ENCODE peak calls at places on chromosomes 12 and 14, in eight cellular contexts. One of them, this sample, is unnamed.

GRCh38 chr12:64461634-64462414 is 9.9 kb downstream of the TBK1 start:
- DNase-seq in NCI-H1930: no peak
- DNase-seq in stimulated activated CD8-positive, alpha-beta memory T cell treated with anti-CD3 and anti-CD28 coated beads, Interleukin-2, amount 100 ng/mL, for 1 hour: no peak
- DNase-seq in stimulated activated CD4-positive, alpha-beta T cell treated with anti-CD3 and anti-CD28 coated beads, Interleukin-15, amount 100 ng/mL, for 1 hour: no peak
- DNase-seq in KG1: no peak
- DNase-seq in NCI-H2107: no peak
- DNase-seq in caudate nucleus: peak; percentile 34
- DNase-seq in cardiac muscle cell: peak; percentile 90
- DNase-seq in this sample: peak; percentile 97

GRCh38 chr14:95787941-95788340 is 74.0 kb upstream of the TCL1A start:
- DNase-seq in KG1: no peak
- DNase-seq in caudate nucleus: no peak
- DNase-seq in NCI-H2107: no peak
- DNase-seq in stimulated activated CD8-positive, alpha-beta memory T cell treated with anti-CD3 and anti-CD28 coated beads, Interleukin-2, amount 100 ng/mL, for 1 hour: no peak
- DNase-seq in stimulated activated CD4-positive, alpha-beta T cell treated with anti-CD3 and anti-CD28 coated beads, Interleukin-15, amount 100 ng/mL, for 1 hour: no peak
- DNase-seq in cardiac muscle cell: no peak
- DNase-seq in NCI-H1930: no peak
- DNase-seq in this sample: no peak

GRCh38 chr14:74265312-74265965 is 26.2 kb downstream of the VSX2 start:
- DNase-seq in NCI-H1930: no peak
- DNase-seq in NCI-H2107: no peak
- DNase-seq in caudate nucleus: no peak
- DNase-seq in KG1: no peak
- DNase-seq in stimulated activated CD8-positive, alpha-beta memory T cell treated with anti-CD3 and anti-CD28 coated beads, Interleukin-2, amount 100 ng/mL, for 1 hour: no peak
- DNase-seq in cardiac muscle cell: no peak
- DNase-seq in stimulated activated CD4-positive, alpha-beta T cell treated with anti-CD3 and anti-CD28 coated beads, Interleukin-15, amount 100 ng/mL, for 1 hour: no peak
- DNase-seq in this sample: no peak

GRCh38 chr14:95699397-95699796 is 13.2 kb downstream of the TCL1B start:
- DNase-seq in NCI-H1930: no peak
- DNase-seq in cardiac muscle cell: no peak
- DNase-seq in KG1: no peak
- DNase-seq in NCI-H2107: no peak
- DNase-seq in stimulated activated CD8-positive, alpha-beta memory T cell treated with anti-CD3 and anti-CD28 coated beads, Interleukin-2, amount 100 ng/mL, for 1 hour: no peak
- DNase-seq in stimulated activated CD4-positive, alpha-beta T cell treated with anti-CD3 and anti-CD28 coated beads, Interleukin-15, amount 100 ng/mL, for 1 hour: no peak
- DNase-seq in caudate nucleus: no peak
- DNase-seq in this sample: no peak

GRCh38 chr14:91872517-91873470 is 5.5 kb upstream of the TC2N start:
- DNase-seq in stimulated activated CD4-positive, alpha-beta T cell treated with anti-CD3 and anti-CD28 coated beads, Interleukin-15, amount 100 ng/mL, for 1 hour: peak; percentile 28
- DNase-seq in stimulated activated CD8-positive, alpha-beta memory T cell treated with anti-CD3 and anti-CD28 coated beads, Interleukin-2, amount 100 ng/mL, for 1 hour: no peak
- DNase-seq in caudate nucleus: no peak
- DNase-seq in NCI-H2107: no peak
- DNase-seq in cardiac muscle cell: peak; percentile 91
- DNase-seq in NCI-H1930: no peak
- DNase-seq in KG1: no peak
- DNase-seq in this sample: no peak

GRCh38 chr14:90454041-90455000 is 57.5 kb downstream of the CALM1 start:
- DNase-seq in cardiac muscle cell: peak; percentile 86
- DNase-seq in stimulated activated CD8-positive, alpha-beta memory T cell treated with anti-CD3 and anti-CD28 coated beads, Interleukin-2, amount 100 ng/mL, for 1 hour: no peak
- DNase-seq in NCI-H1930: peak; percentile 40
- DNase-seq in NCI-H2107: no peak
- DNase-seq in KG1: no peak
- DNase-seq in stimulated activated CD4-positive, alpha-beta T cell treated with anti-CD3 and anti-CD28 coated beads, Interleukin-15, amount 100 ng/mL, for 1 hour: no peak
- DNase-seq in caudate nucleus: peak; percentile 96
- DNase-seq in this sample: peak; percentile 1

GRCh38 chr14:62097824-62098223 is 335.6 kb downstream of the SNAPC1 start:
- DNase-seq in cardiac muscle cell: no peak
- DNase-seq in NCI-H1930: no peak
- DNase-seq in caudate nucleus: no peak
- DNase-seq in KG1: no peak
- DNase-seq in stimulated activated CD8-positive, alpha-beta memory T cell treated with anti-CD3 and anti-CD28 coated beads, Interleukin-2, amount 100 ng/mL, for 1 hour: no peak
- DNase-seq in NCI-H2107: no peak
- DNase-seq in stimulated activated CD4-positive, alpha-beta T cell treated with anti-CD3 and anti-CD28 coated beads, Interleukin-15, amount 100 ng/mL, for 1 hour: no peak
- DNase-seq in this sample: no peak

GRCh38 chr14:32933943-32934890 is 4.5 kb upstream of the NPAS3 start:
- DNase-seq in KG1: no peak
- DNase-seq in NCI-H2107: no peak
- DNase-seq in NCI-H1930: peak; percentile 28
- DNase-seq in stimulated activated CD8-positive, alpha-beta memory T cell treated with anti-CD3 and anti-CD28 coated beads, Interleukin-2, amount 100 ng/mL, for 1 hour: no peak
- DNase-seq in cardiac muscle cell: peak; percentile 38
- DNase-seq in stimulated activated CD4-positive, alpha-beta T cell treated with anti-CD3 and anti-CD28 coated beads, Interleukin-15, amount 100 ng/mL, for 1 hour: no peak
- DNase-seq in caudate nucleus: peak; percentile 74
- DNase-seq in this sample: no peak

GRCh38 chr12:56931474-56931978 is 2.7 kb downstream of the SDR9C7 start:
- DNase-seq in cardiac muscle cell: peak; percentile 92
- DNase-seq in caudate nucleus: no peak
- DNase-seq in stimulated activated CD4-positive, alpha-beta T cell treated with anti-CD3 and anti-CD28 coated beads, Interleukin-15, amount 100 ng/mL, for 1 hour: no peak
- DNase-seq in stimulated activated CD8-positive, alpha-beta memory T cell treated with anti-CD3 and anti-CD28 coated beads, Interleukin-2, amount 100 ng/mL, for 1 hour: no peak
- DNase-seq in NCI-H1930: no peak
- DNase-seq in KG1: peak; percentile 18
- DNase-seq in NCI-H2107: no peak
- DNase-seq in this sample: no peak

GRCh38 chr14:96949594-96949993 is 152.4 kb downstream of the VRK1 start:
- DNase-seq in NCI-H2107: no peak
- DNase-seq in stimulated activated CD8-positive, alpha-beta memory T cell treated with anti-CD3 and anti-CD28 coated beads, Interleukin-2, amount 100 ng/mL, for 1 hour: no peak
- DNase-seq in caudate nucleus: no peak
- DNase-seq in NCI-H1930: no peak
- DNase-seq in KG1: no peak
- DNase-seq in cardiac muscle cell: no peak
- DNase-seq in stimulated activated CD4-positive, alpha-beta T cell treated with anti-CD3 and anti-CD28 coated beads, Interleukin-15, amount 100 ng/mL, for 1 hour: no peak
- DNase-seq in this sample: no peak

GRCh38 chr14:55115861-55116245 is 13.2 kb upstream of the LGALS3 start:
- DNase-seq in NCI-H2107: no peak
- DNase-seq in KG1: no peak
- DNase-seq in caudate nucleus: no peak
- DNase-seq in stimulated activated CD4-positive, alpha-beta T cell treated with anti-CD3 and anti-CD28 coated beads, Interleukin-15, amount 100 ng/mL, for 1 hour: no peak
- DNase-seq in NCI-H1930: no peak
- DNase-seq in stimulated activated CD8-positive, alpha-beta memory T cell treated with anti-CD3 and anti-CD28 coated beads, Interleukin-2, amount 100 ng/mL, for 1 hour: no peak
- DNase-seq in cardiac muscle cell: no peak
- DNase-seq in this sample: no peak

GRCh38 chr12:132710422-132711168 is at the start of gene PGAM5:
- DNase-seq in KG1: peak; percentile 65
- DNase-seq in caudate nucleus: peak; percentile 72
- DNase-seq in NCI-H2107: peak; percentile 71
- DNase-seq in NCI-H1930: peak; percentile 81
- DNase-seq in cardiac muscle cell: peak; percentile 86
- DNase-seq in stimulated activated CD8-positive, alpha-beta memory T cell treated with anti-CD3 and anti-CD28 coated beads, Interleukin-2, amount 100 ng/mL, for 1 hour: peak; percentile 86
- DNase-seq in stimulated activated CD4-positive, alpha-beta T cell treated with anti-CD3 and anti-CD28 coated beads, Interleukin-15, amount 100 ng/mL, for 1 hour: peak; percentile 89
- DNase-seq in this sample: peak; percentile 25

GRCh38 chr14:50230601-50231474 is 540 bp downstream of the SOS2 start:
- DNase-seq in cardiac muscle cell: peak; percentile 73
- DNase-seq in NCI-H2107: no peak
- DNase-seq in stimulated activated CD4-positive, alpha-beta T cell treated with anti-CD3 and anti-CD28 coated beads, Interleukin-15, amount 100 ng/mL, for 1 hour: no peak
- DNase-seq in caudate nucleus: peak; percentile 6
- DNase-seq in KG1: peak; percentile 70
- DNase-seq in NCI-H1930: no peak
- DNase-seq in stimulated activated CD8-positive, alpha-beta memory T cell treated with anti-CD3 and anti-CD28 coated beads, Interleukin-2, amount 100 ng/mL, for 1 hour: no peak
- DNase-seq in this sample: no peak

GRCh38 chr14:101071493-101071891 is 168.0 kb upstream of the RTL1 start:
- DNase-seq in NCI-H1930: no peak
- DNase-seq in caudate nucleus: no peak
- DNase-seq in stimulated activated CD8-positive, alpha-beta memory T cell treated with anti-CD3 and anti-CD28 coated beads, Interleukin-2, amount 100 ng/mL, for 1 hour: no peak
- DNase-seq in cardiac muscle cell: no peak
- DNase-seq in NCI-H2107: no peak
- DNase-seq in KG1: no peak
- DNase-seq in stimulated activated CD4-positive, alpha-beta T cell treated with anti-CD3 and anti-CD28 coated beads, Interleukin-15, amount 100 ng/mL, for 1 hour: no peak
- DNase-seq in this sample: no peak

GRCh38 chr12:58502857-58503256 is 417.4 kb downstream of the LRIG3 start:
- DNase-seq in NCI-H2107: no peak
- DNase-seq in stimulated activated CD4-positive, alpha-beta T cell treated with anti-CD3 and anti-CD28 coated beads, Interleukin-15, amount 100 ng/mL, for 1 hour: no peak
- DNase-seq in NCI-H1930: no peak
- DNase-seq in caudate nucleus: no peak
- DNase-seq in KG1: no peak
- DNase-seq in stimulated activated CD8-positive, alpha-beta memory T cell treated with anti-CD3 and anti-CD28 coated beads, Interleukin-2, amount 100 ng/mL, for 1 hour: no peak
- DNase-seq in cardiac muscle cell: no peak
- DNase-seq in this sample: no peak

GRCh38 chr14:34013714-34014055 is 62.8 kb upstream of the EGLN3 start:
- DNase-seq in caudate nucleus: no peak
- DNase-seq in stimulated activated CD4-positive, alpha-beta T cell treated with anti-CD3 and anti-CD28 coated beads, Interleukin-15, amount 100 ng/mL, for 1 hour: no peak
- DNase-seq in NCI-H1930: no peak
- DNase-seq in NCI-H2107: peak; percentile 88
- DNase-seq in KG1: no peak
- DNase-seq in stimulated activated CD8-positive, alpha-beta memory T cell treated with anti-CD3 and anti-CD28 coated beads, Interleukin-2, amount 100 ng/mL, for 1 hour: no peak
- DNase-seq in cardiac muscle cell: no peak
- DNase-seq in this sample: no peak

GRCh38 chr12:112734859-112735258 is 56.7 kb upstream of the RPH3A start:
- DNase-seq in stimulated activated CD8-positive, alpha-beta memory T cell treated with anti-CD3 and anti-CD28 coated beads, Interleukin-2, amount 100 ng/mL, for 1 hour: no peak
- DNase-seq in NCI-H1930: no peak
- DNase-seq in caudate nucleus: no peak
- DNase-seq in NCI-H2107: no peak
- DNase-seq in cardiac muscle cell: no peak
- DNase-seq in stimulated activated CD4-positive, alpha-beta T cell treated with anti-CD3 and anti-CD28 coated beads, Interleukin-15, amount 100 ng/mL, for 1 hour: no peak
- DNase-seq in KG1: no peak
- DNase-seq in this sample: no peak

GRCh38 chr12:108832730-108833354 is 24.5 kb downstream of the SSH1 start:
- DNase-seq in cardiac muscle cell: peak; percentile 94
- DNase-seq in stimulated activated CD8-positive, alpha-beta memory T cell treated with anti-CD3 and anti-CD28 coated beads, Interleukin-2, amount 100 ng/mL, for 1 hour: no peak
- DNase-seq in KG1: no peak
- DNase-seq in stimulated activated CD4-positive, alpha-beta T cell treated with anti-CD3 and anti-CD28 coated beads, Interleukin-15, amount 100 ng/mL, for 1 hour: no peak
- DNase-seq in caudate nucleus: no peak
- DNase-seq in NCI-H1930: no peak
- DNase-seq in NCI-H2107: no peak
- DNase-seq in this sample: no peak

GRCh38 chr12:4118017-4118510 is 155.5 kb upstream of the CCND2 start:
- DNase-seq in KG1: peak; percentile 48
- DNase-seq in NCI-H2107: no peak
- DNase-seq in cardiac muscle cell: peak; percentile 65
- DNase-seq in NCI-H1930: no peak
- DNase-seq in stimulated activated CD4-positive, alpha-beta T cell treated with anti-CD3 and anti-CD28 coated beads, Interleukin-15, amount 100 ng/mL, for 1 hour: no peak
- DNase-seq in stimulated activated CD8-positive, alpha-beta memory T cell treated with anti-CD3 and anti-CD28 coated beads, Interleukin-2, amount 100 ng/mL, for 1 hour: no peak
- DNase-seq in caudate nucleus: no peak
- DNase-seq in this sample: no peak

GRCh38 chr12:3251691-3252090 is 174.5 kb downstream of the TSPAN9 start:
- DNase-seq in stimulated activated CD8-positive, alpha-beta memory T cell treated with anti-CD3 and anti-CD28 coated beads, Interleukin-2, amount 100 ng/mL, for 1 hour: no peak
- DNase-seq in cardiac muscle cell: no peak
- DNase-seq in KG1: no peak
- DNase-seq in caudate nucleus: no peak
- DNase-seq in NCI-H1930: no peak
- DNase-seq in NCI-H2107: no peak
- DNase-seq in stimulated activated CD4-positive, alpha-beta T cell treated with anti-CD3 and anti-CD28 coated beads, Interleukin-15, amount 100 ng/mL, for 1 hour: no peak
- DNase-seq in this sample: no peak

GRCh38 chr12:82740129-82741000 is 53.7 kb downstream of the TMTC2 start:
- DNase-seq in KG1: no peak
- DNase-seq in NCI-H2107: no peak
- DNase-seq in cardiac muscle cell: peak; percentile 71
- DNase-seq in caudate nucleus: no peak
- DNase-seq in NCI-H1930: no peak
- DNase-seq in stimulated activated CD4-positive, alpha-beta T cell treated with anti-CD3 and anti-CD28 coated beads, Interleukin-15, amount 100 ng/mL, for 1 hour: no peak
- DNase-seq in stimulated activated CD8-positive, alpha-beta memory T cell treated with anti-CD3 and anti-CD28 coated beads, Interleukin-2, amount 100 ng/mL, for 1 hour: no peak
- DNase-seq in this sample: no peak

GRCh38 chr14:94936411-94936892 is 166.5 kb upstream of the GSC start:
- DNase-seq in NCI-H2107: peak; percentile 20
- DNase-seq in stimulated activated CD8-positive, alpha-beta memory T cell treated with anti-CD3 and anti-CD28 coated beads, Interleukin-2, amount 100 ng/mL, for 1 hour: no peak
- DNase-seq in KG1: no peak
- DNase-seq in NCI-H1930: no peak
- DNase-seq in stimulated activated CD4-positive, alpha-beta T cell treated with anti-CD3 and anti-CD28 coated beads, Interleukin-15, amount 100 ng/mL, for 1 hour: no peak
- DNase-seq in cardiac muscle cell: peak; percentile 83
- DNase-seq in caudate nucleus: peak; percentile 34
- DNase-seq in this sample: no peak

GRCh38 chr12:121326996-121327674 is 25.1 kb downstream of the ANAPC5 start:
- DNase-seq in stimulated activated CD8-positive, alpha-beta memory T cell treated with anti-CD3 and anti-CD28 coated beads, Interleukin-2, amount 100 ng/mL, for 1 hour: no peak
- DNase-seq in KG1: no peak
- DNase-seq in NCI-H2107: no peak
- DNase-seq in caudate nucleus: peak; percentile 69
- DNase-seq in cardiac muscle cell: no peak
- DNase-seq in NCI-H1930: no peak
- DNase-seq in stimulated activated CD4-positive, alpha-beta T cell treated with anti-CD3 and anti-CD28 coated beads, Interleukin-15, amount 100 ng/mL, for 1 hour: no peak
- DNase-seq in this sample: no peak

GRCh38 chr12:16828891-16829290 is 222.9 kb upstream of the LMO3 start:
- DNase-seq in NCI-H1930: no peak
- DNase-seq in KG1: no peak
- DNase-seq in stimulated activated CD4-positive, alpha-beta T cell treated with anti-CD3 and anti-CD28 coated beads, Interleukin-15, amount 100 ng/mL, for 1 hour: no peak
- DNase-seq in stimulated activated CD8-positive, alpha-beta memory T cell treated with anti-CD3 and anti-CD28 coated beads, Interleukin-2, amount 100 ng/mL, for 1 hour: no peak
- DNase-seq in caudate nucleus: no peak
- DNase-seq in cardiac muscle cell: no peak
- DNase-seq in NCI-H2107: no peak
- DNase-seq in this sample: no peak

GRCh38 chr12:30862486-30862885 is 64.1 kb upstream of the TSPAN11 start:
- DNase-seq in NCI-H2107: no peak
- DNase-seq in stimulated activated CD8-positive, alpha-beta memory T cell treated with anti-CD3 and anti-CD28 coated beads, Interleukin-2, amount 100 ng/mL, for 1 hour: no peak
- DNase-seq in NCI-H1930: no peak
- DNase-seq in KG1: no peak
- DNase-seq in caudate nucleus: no peak
- DNase-seq in stimulated activated CD4-positive, alpha-beta T cell treated with anti-CD3 and anti-CD28 coated beads, Interleukin-15, amount 100 ng/mL, for 1 hour: no peak
- DNase-seq in cardiac muscle cell: peak; percentile 87
- DNase-seq in this sample: no peak

GRCh38 chr14:61368061-61368710 is 46.8 kb downstream of the PRKCH start:
- DNase-seq in stimulated activated CD8-positive, alpha-beta memory T cell treated with anti-CD3 and anti-CD28 coated beads, Interleukin-2, amount 100 ng/mL, for 1 hour: no peak
- DNase-seq in caudate nucleus: no peak
- DNase-seq in NCI-H2107: no peak
- DNase-seq in stimulated activated CD4-positive, alpha-beta T cell treated with anti-CD3 and anti-CD28 coated beads, Interleukin-15, amount 100 ng/mL, for 1 hour: no peak
- DNase-seq in KG1: no peak
- DNase-seq in NCI-H1930: no peak
- DNase-seq in cardiac muscle cell: no peak
- DNase-seq in this sample: no peak

GRCh38 chr14:89065879-89066278 is 241.4 kb downstream of the TTC8 start:
- DNase-seq in stimulated activated CD4-positive, alpha-beta T cell treated with anti-CD3 and anti-CD28 coated beads, Interleukin-15, amount 100 ng/mL, for 1 hour: no peak
- DNase-seq in KG1: no peak
- DNase-seq in cardiac muscle cell: no peak
- DNase-seq in caudate nucleus: no peak
- DNase-seq in NCI-H1930: no peak
- DNase-seq in stimulated activated CD8-positive, alpha-beta memory T cell treated with anti-CD3 and anti-CD28 coated beads, Interleukin-2, amount 100 ng/mL, for 1 hour: no peak
- DNase-seq in NCI-H2107: no peak
- DNase-seq in this sample: no peak

GRCh38 chr14:79643132-79643531 is 568.2 kb downstream of the DIO2 start:
- DNase-seq in stimulated activated CD4-positive, alpha-beta T cell treated with anti-CD3 and anti-CD28 coated beads, Interleukin-15, amount 100 ng/mL, for 1 hour: no peak
- DNase-seq in cardiac muscle cell: no peak
- DNase-seq in NCI-H2107: no peak
- DNase-seq in KG1: no peak
- DNase-seq in caudate nucleus: no peak
- DNase-seq in stimulated activated CD8-positive, alpha-beta memory T cell treated with anti-CD3 and anti-CD28 coated beads, Interleukin-2, amount 100 ng/mL, for 1 hour: no peak
- DNase-seq in NCI-H1930: no peak
- DNase-seq in this sample: no peak

GRCh38 chr12:67593041-67593870 is 55.3 kb upstream of the DYRK2 start:
- DNase-seq in stimulated activated CD8-positive, alpha-beta memory T cell treated with anti-CD3 and anti-CD28 coated beads, Interleukin-2, amount 100 ng/mL, for 1 hour: no peak
- DNase-seq in cardiac muscle cell: peak; percentile 2
- DNase-seq in caudate nucleus: no peak
- DNase-seq in stimulated activated CD4-positive, alpha-beta T cell treated with anti-CD3 and anti-CD28 coated beads, Interleukin-15, amount 100 ng/mL, for 1 hour: no peak
- DNase-seq in NCI-H2107: no peak
- DNase-seq in KG1: no peak
- DNase-seq in NCI-H1930: no peak
- DNase-seq in this sample: no peak

GRCh38 chr12:51270067-51270846 is at the start of gene SMAGP:
- DNase-seq in NCI-H2107: no peak
- DNase-seq in NCI-H1930: peak; percentile 53
- DNase-seq in caudate nucleus: no peak
- DNase-seq in stimulated activated CD4-positive, alpha-beta T cell treated with anti-CD3 and anti-CD28 coated beads, Interleukin-15, amount 100 ng/mL, for 1 hour: peak; percentile 15
- DNase-seq in cardiac muscle cell: peak; percentile 47
- DNase-seq in KG1: no peak
- DNase-seq in stimulated activated CD8-positive, alpha-beta memory T cell treated with anti-CD3 and anti-CD28 coated beads, Interleukin-2, amount 100 ng/mL, for 1 hour: peak; percentile 15
- DNase-seq in this sample: no peak

GRCh38 chr12:109018276-109018675 is 2.6 kb downstream of the SVOP start:
- DNase-seq in stimulated activated CD8-positive, alpha-beta memory T cell treated with anti-CD3 and anti-CD28 coated beads, Interleukin-2, amount 100 ng/mL, for 1 hour: no peak
- DNase-seq in KG1: no peak
- DNase-seq in cardiac muscle cell: no peak
- DNase-seq in NCI-H2107: no peak
- DNase-seq in stimulated activated CD4-positive, alpha-beta T cell treated with anti-CD3 and anti-CD28 coated beads, Interleukin-15, amount 100 ng/mL, for 1 hour: no peak
- DNase-seq in caudate nucleus: no peak
- DNase-seq in NCI-H1930: no peak
- DNase-seq in this sample: no peak

GRCh38 chr12:70648191-70648590 is 11.0 kb upstream of the PTPRB start:
- DNase-seq in stimulated activated CD8-positive, alpha-beta memory T cell treated with anti-CD3 and anti-CD28 coated beads, Interleukin-2, amount 100 ng/mL, for 1 hour: no peak
- DNase-seq in caudate nucleus: no peak
- DNase-seq in NCI-H1930: no peak
- DNase-seq in KG1: no peak
- DNase-seq in stimulated activated CD4-positive, alpha-beta T cell treated with anti-CD3 and anti-CD28 coated beads, Interleukin-15, amount 100 ng/mL, for 1 hour: no peak
- DNase-seq in NCI-H2107: no peak
- DNase-seq in cardiac muscle cell: peak; percentile 17
- DNase-seq in this sample: no peak

GRCh38 chr14:94125659-94126418 is 3.6 kb downstream of the IFI27L2 start:
- DNase-seq in stimulated activated CD4-positive, alpha-beta T cell treated with anti-CD3 and anti-CD28 coated beads, Interleukin-15, amount 100 ng/mL, for 1 hour: no peak
- DNase-seq in KG1: no peak
- DNase-seq in cardiac muscle cell: no peak
- DNase-seq in stimulated activated CD8-positive, alpha-beta memory T cell treated with anti-CD3 and anti-CD28 coated beads, Interleukin-2, amount 100 ng/mL, for 1 hour: no peak
- DNase-seq in NCI-H1930: no peak
- DNase-seq in caudate nucleus: no peak
- DNase-seq in NCI-H2107: no peak
- DNase-seq in this sample: no peak

GRCh38 chr12:3218150-3218845 is 141.1 kb downstream of the TSPAN9 start:
- DNase-seq in KG1: no peak
- DNase-seq in NCI-H1930: no peak
- DNase-seq in stimulated activated CD4-positive, alpha-beta T cell treated with anti-CD3 and anti-CD28 coated beads, Interleukin-15, amount 100 ng/mL, for 1 hour: no peak
- DNase-seq in NCI-H2107: peak; percentile 54
- DNase-seq in cardiac muscle cell: peak; percentile 89
- DNase-seq in caudate nucleus: no peak
- DNase-seq in stimulated activated CD8-positive, alpha-beta memory T cell treated with anti-CD3 and anti-CD28 coated beads, Interleukin-2, amount 100 ng/mL, for 1 hour: no peak
- DNase-seq in this sample: no peak